ENCODE peak calls at places on chromosomes 3 and 15, in four cellular contexts. A, S, V and U are unnamed samples.

GRCh38 chr15:65547841-65548240 is 17.6 kb downstream of the HACD3 start:
- DNase-seq in A (no peak), S (no peak), V (no peak), U (no peak)

GRCh38 chr15:67190326-67190725 is 64.1 kb downstream of the AAGAB start:
- DNase-seq in A (peak; percentile 14), S (no peak), V (no peak), U (no peak)

GRCh38 chr3:94173667-94174434 is 111.0 kb downstream of the NSUN3 start:
- DNase-seq in A (no peak), S (no peak), V (no peak), U (no peak)

GRCh38 chr3:160945346-160945745 is 159.8 kb downstream of the B3GALNT1 start:
- DNase-seq in A (no peak), S (no peak), V (no peak), U (no peak)

GRCh38 chr3:136247855-136248254 is 2.3 kb upstream of the PCCB start:
- DNase-seq in A (no peak), S (no peak), V (no peak), U (no peak)

GRCh38 chr15:92599394-92599970 is 56.1 kb downstream of the FAM174B start:
- DNase-seq in A (no peak), S (no peak), V (no peak), U (no peak)

GRCh38 chr3:136957751-136958288 is at the start of gene IL20RB:
- DNase-seq in A (no peak), S (peak; percentile 60), V (no peak), U (no peak)

GRCh38 chr3:123372789-123373534 is 75.9 kb downstream of the ADCY5 start:
- DNase-seq in A (no peak), S (no peak), V (no peak), U (no peak)

GRCh38 chr3:127035672-127036071 is 52.8 kb downstream of the PLXNA1 start:
- DNase-seq in A (no peak), S (no peak), V (peak; percentile 23), U (no peak)

GRCh38 chr3:133167340-133168024 is 129.3 kb downstream of the TMEM108 start:
- DNase-seq in A (no peak), S (no peak), V (no peak), U (no peak)

GRCh38 chr3:51715231-51716058 is 8.6 kb downstream of the GRM2 start:
- DNase-seq in A (no peak), S (no peak), V (no peak), U (no peak)

GRCh38 chr3:139689122-139689521 is 11.3 kb upstream of the NMNAT3 start:
- DNase-seq in A (no peak), S (peak; percentile 44), V (no peak), U (no peak)

GRCh38 chr15:75008249-75009017 is 13.1 kb downstream of the SCAMP5 start:
- DNase-seq in A (no peak), S (no peak), V (no peak), U (no peak)

GRCh38 chr15:86879250-86880229 is 799.9 kb downstream of the AGBL1 start:
- DNase-seq in A (no peak), S (no peak), V (no peak), U (no peak)

GRCh38 chr3:195195321-195196209 is 75.4 kb downstream of the XXYLT1 start:
- DNase-seq in A (no peak), S (peak; percentile 78), V (no peak), U (no peak)

GRCh38 chr3:71109241-71109976 is 474.1 kb downstream of the FOXP1 start:
- DNase-seq in A (no peak), S (no peak), V (no peak), U (no peak)

GRCh38 chr15:100997442-100997841 is 78.3 kb downstream of the LRRK1 start:
- DNase-seq in A (no peak), S (no peak), V (no peak), U (no peak)

GRCh38 chr3:57224856-57225255 is 2.7 kb upstream of the APPL1 start:
- DNase-seq in A (no peak), S (no peak), V (no peak), U (no peak)

GRCh38 chr3:186452517-186452916 is 90.5 kb upstream of the DGKG start:
- DNase-seq in A (no peak), S (no peak), V (no peak), U (no peak)

GRCh38 chr15:77034620-77035467 is 36.1 kb downstream of the TSPAN3 start:
- DNase-seq in A (peak; percentile 47), S (peak; percentile 79), V (peak; percentile 11), U (peak; percentile 67)

GRCh38 chr3:30455840-30456239 is 150.6 kb upstream of the TGFBR2 start:
- DNase-seq in A (no peak), S (no peak), V (no peak), U (no peak)

GRCh38 chr3:23964537-23964936 is 19.5 kb downstream of the NR1D2 start:
- DNase-seq in A (no peak), S (no peak), V (no peak), U (no peak)

GRCh38 chr15:62426387-62426956 is 261.4 kb upstream of the C2CD4B start:
- DNase-seq in A (no peak), S (no peak), V (no peak), U (no peak)

GRCh38 chr15:39582286-39582976 is 1.6 kb downstream of the THBS1 start:
- DNase-seq in A (no peak), S (no peak), V (no peak), U (no peak)

GRCh38 chr15:70741107-70741511 is 22.2 kb downstream of the UACA start:
- DNase-seq in A (no peak), S (no peak), V (peak; percentile 61), U (no peak)

GRCh38 chr15:39616731-39617455 is 36.0 kb downstream of the THBS1 start:
- DNase-seq in A (no peak), S (no peak), V (no peak), U (no peak)

GRCh38 chr15:101528917-101529299 is 39.4 kb upstream of the PCSK6 start:
- DNase-seq in A (no peak), S (no peak), V (no peak), U (no peak)

GRCh38 chr15:61654918-61655317 is 405.3 kb downstream of the VPS13C start:
- DNase-seq in A (no peak), S (no peak), V (no peak), U (no peak)

GRCh38 chr3:72329354-72329753 is 518.9 kb downstream of the SHQ1 start:
- DNase-seq in A (no peak), S (peak; percentile 50), V (peak; percentile 22), U (no peak)

GRCh38 chr3:187979543-187979942 is 174.4 kb upstream of the LPP start:
- DNase-seq in A (no peak), S (no peak), V (no peak), U (no peak)

GRCh38 chr3:190012314-190012782 is 108.3 kb downstream of the P3H2 start:
- DNase-seq in A (no peak), S (peak; percentile 77), V (no peak), U (no peak)

GRCh38 chr3:142993958-142994442 is 7.4 kb upstream of the U2SURP start:
- DNase-seq in A (peak; percentile 64), S (peak; percentile 88), V (peak; percentile 61), U (peak; percentile 71)

GRCh38 chr15:67009576-67010569 is 55.5 kb upstream of the SMAD3 start:
- DNase-seq in A (no peak), S (no peak), V (no peak), U (no peak)

GRCh38 chr3:42117175-42118008 is 26.2 kb downstream of the TRAK1 start:
- DNase-seq in A (no peak), S (peak; percentile 79), V (peak; percentile 31), U (peak; percentile 44)

GRCh38 chr3:131432441-131432840 is 50.9 kb downstream of the NUDT16 start:
- DNase-seq in A (no peak), S (no peak), V (no peak), U (no peak)

GRCh38 chr15:42576776-42577175 is 1.4 kb downstream of the STARD9 start:
- DNase-seq in A (no peak), S (no peak), V (no peak), U (no peak)

GRCh38 chr15:38471974-38472373 is 18.0 kb downstream of the FAM98B start:
- DNase-seq in A (no peak), S (no peak), V (no peak), U (no peak)

GRCh38 chr3:142888484-142889262 is at the start of gene PCOLCE2:
- DNase-seq in A (peak; percentile 64), S (peak; percentile 64), V (peak; percentile 11), U (peak; percentile 43)

GRCh38 chr3:65676592-65676991 is 362.1 kb downstream of the MAGI1 start:
- DNase-seq in A (no peak), S (no peak), V (no peak), U (no peak)

GRCh38 chr3:139198186-139198585 is 145.6 kb upstream of the MRPS22 start:
- DNase-seq in A (no peak), S (no peak), V (no peak), U (no peak)

DNA sequence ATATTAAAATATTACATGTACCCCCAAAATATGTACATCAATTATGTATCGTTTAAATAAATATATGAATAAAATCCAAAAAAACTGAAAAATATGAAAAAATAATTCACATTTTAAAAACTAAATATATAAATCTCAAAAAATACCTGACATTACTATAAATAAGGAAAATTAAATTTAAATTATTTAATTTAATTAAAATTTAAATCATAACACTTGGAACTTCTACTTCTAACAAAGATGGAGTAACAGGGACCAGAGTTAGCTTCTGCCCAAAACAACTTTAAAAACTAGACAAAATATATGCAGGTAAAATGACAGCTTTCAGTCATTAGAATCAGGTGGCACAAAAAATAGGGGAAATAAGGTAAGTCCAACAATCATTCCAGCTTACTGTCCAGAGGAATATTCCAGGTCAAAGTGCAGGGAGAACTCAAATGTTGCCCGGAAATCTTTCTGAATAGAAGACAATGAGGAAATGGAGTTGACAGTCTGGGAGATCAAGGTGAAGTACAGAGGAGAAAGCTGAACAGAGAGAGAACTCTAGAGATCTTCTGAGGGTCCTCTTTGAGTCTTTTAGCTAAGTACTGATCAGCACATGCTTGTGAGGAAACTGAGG is 207.7 kb upstream of the ATP11B start:
- DNase-seq in A (no peak), S (no peak), V (no peak), U (no peak)
- TF ChIP-seq CTCF in A (no peak), S (no peak), V (no peak), U (no peak)

DNA sequence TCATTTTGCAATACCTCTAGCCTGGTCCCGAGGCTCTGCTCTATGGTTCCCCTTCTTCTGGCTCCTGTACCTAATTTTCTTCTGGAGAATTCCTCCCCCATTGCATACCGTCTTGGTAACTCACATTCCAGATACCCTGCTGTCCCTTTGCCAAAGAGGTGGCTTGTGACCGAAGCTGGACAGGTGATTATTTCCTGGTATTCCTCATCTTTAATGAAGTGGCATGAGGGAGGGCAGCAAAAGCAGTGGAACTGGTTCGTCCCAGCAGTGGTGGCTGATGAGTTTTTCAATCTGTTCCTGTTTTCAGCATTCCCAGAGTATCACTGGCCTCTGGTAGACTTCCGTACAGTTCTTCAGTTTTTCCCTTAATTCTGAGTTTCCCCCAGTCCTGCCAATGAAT is 186.2 kb upstream of the CADPS start:
- DNase-seq in A (no peak), S (peak; percentile 11), V (no peak), U (no peak)
- TF ChIP-seq CTCF in A (no peak), S (no peak), V (no peak), U (no peak)

GRCh38 chr3:31692714-31693113 is 160.0 kb downstream of the STT3B start:
- DNase-seq in A (no peak), S (no peak), V (no peak), U (no peak)
- TF ChIP-seq CTCF in A (no peak), S (peak; percentile 59), V (no peak), U (no peak)

GRCh38 chr3:117898722-117899121 is 1135.9 kb downstream of the IGSF11 start:
- DNase-seq in A (no peak), S (peak; percentile 81), V (no peak), U (peak; percentile 13)
- TF ChIP-seq CTCF in A (peak; percentile 32), S (peak; percentile 58), V (peak; percentile 28), U (peak; percentile 70)